ENCODE peak calls at places on chromosome 20, in seven cellular contexts. R is mesendoderm, U is IMR-90, C is mesenchymal stem cell, Q is neuronal stem cell, P is H1, J is H9. L is an unnamed sample.

GRCh38 chr20:4135385-4136077 is 120.2 kb upstream of the RNF24 start:
- DNase-seq in Q (no peak), J (peak; percentile 52), C (peak; percentile 100), U (peak; percentile 99), R (peak; percentile 97), P (peak; percentile 39), L (peak; percentile 84)

GRCh38 chr20:18056174-18057105 is 1.3 kb downstream of the OVOL2 start:
- DNase-seq in R (peak; percentile 53), C (peak; percentile 5), U (no peak), J (peak; percentile 52), P (no peak), Q (no peak), L (peak; percentile 46)

GRCh38 chr20:19885981-19886665 is 128.1 kb downstream of the RIN2 start:
- DNase-seq in Q (no peak), C (peak; percentile 84), U (peak; percentile 61), P (no peak), R (peak; percentile 56), J (peak; percentile 29), L (peak; percentile 51)

GRCh38 chr20:57677323-57677982 is 32.4 kb downstream of the PMEPA1 start:
- DNase-seq in Q (no peak), C (no peak), J (no peak), R (no peak), U (no peak), P (no peak), L (no peak)

GRCh38 chr20:41006936-41007871 is 21.4 kb upstream of the TOP1 start:
- DNase-seq in Q (no peak), P (no peak), C (peak; percentile 59), J (peak; percentile 39), U (no peak), R (peak; percentile 49), L (no peak)

GRCh38 chr20:45067087-45067486 is 33.8 kb downstream of the KCNS1 start:
- DNase-seq in C (no peak), Q (no peak), U (no peak), P (no peak), R (no peak), J (no peak), L (peak; percentile 75)

GRCh38 chr20:53611449-53611894 is 17.8 kb upstream of the ZNF217 start:
- DNase-seq in C (peak; percentile 98), R (peak; percentile 91), Q (no peak), P (no peak), U (peak; percentile 99), J (no peak), L (peak; percentile 73)

GRCh38 chr20:58661298-58662141 is 10.4 kb downstream of the STX16 start:
- DNase-seq in Q (no peak), P (no peak), J (no peak), R (no peak), U (no peak), C (no peak), L (no peak)

GRCh38 chr20:24892522-24892921 is 56.5 kb upstream of the CST7 start:
- DNase-seq in C (no peak), P (no peak), Q (no peak), J (no peak), R (no peak), U (no peak), L (no peak)

GRCh38 chr20:58586565-58587093 is 64.5 kb upstream of the STX16 start:
- DNase-seq in Q (no peak), C (no peak), J (no peak), U (no peak), R (no peak), P (no peak), L (no peak)

DNA sequence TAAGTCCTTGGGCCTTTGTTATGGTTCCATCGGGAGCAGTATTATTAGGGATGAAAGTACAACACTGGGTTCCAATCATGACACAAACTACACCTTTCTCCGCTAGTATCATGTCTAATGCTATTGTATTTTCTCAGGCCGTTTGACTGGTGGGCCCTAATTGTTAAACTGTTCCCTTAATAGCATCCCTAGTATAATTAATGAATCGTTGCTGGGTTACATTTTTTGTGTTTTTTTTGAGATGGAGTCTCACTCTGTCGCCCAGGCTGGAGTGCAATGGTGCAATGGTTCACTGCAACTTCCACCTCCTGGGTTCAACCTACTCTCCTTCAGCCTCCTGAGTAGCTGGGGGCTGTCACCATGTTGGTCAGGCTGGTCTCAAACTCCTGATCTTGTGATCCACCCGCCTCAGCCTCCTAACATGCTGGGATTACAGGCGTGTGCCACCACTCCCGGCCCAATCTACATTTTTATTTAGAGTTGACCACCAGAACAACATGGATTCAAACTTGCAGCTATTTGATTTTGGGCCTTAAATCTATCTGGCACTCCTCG is 4.1 kb upstream of the ZNFX1 start:
- DNase-seq in P (no peak), U (no peak), R (peak; percentile 22), C (no peak), Q (no peak), J (no peak), L (no peak)
- H3K23ac ChIP-seq in P (no peak overlapping the region), U (no peak overlapping the region), R (no peak overlapping the region), C (no peak overlapping the region), Q (no peak overlapping the region), J (no peak overlapping the region), L (no peak overlapping the region)

GRCh38 chr20:12808006-12808567 is 200.7 kb upstream of the SPTLC3 start:
- DNase-seq in C (no peak), J (no peak), U (no peak), R (no peak), Q (no peak), P (no peak), L (no peak)
- H3K23ac ChIP-seq in C (no peak overlapping the region), J (no peak overlapping the region), U (no peak overlapping the region), R (no peak overlapping the region), Q (no peak overlapping the region), P (no peak overlapping the region), L (no peak overlapping the region)

GRCh38 chr20:55528482-55528881 is 476.8 kb downstream of the CBLN4 start:
- DNase-seq in J (no peak), P (no peak), U (no peak), R (no peak), C (no peak), Q (no peak), L (no peak)
- H3K23ac ChIP-seq in J (no peak overlapping the region), P (no peak overlapping the region), U (no peak overlapping the region), R (no peak overlapping the region), C (no peak overlapping the region), Q (no peak overlapping the region), L (no peak overlapping the region)

GRCh38 chr20:31831211-31831610 is 12.1 kb downstream of the MYLK2 start:
- DNase-seq in Q (no peak), U (no peak), J (no peak), R (no peak), C (no peak), P (no peak), L (no peak)
- H3K23ac ChIP-seq in Q (peak overlapping the region; percentile 94), U (no peak overlapping the region), J (no peak overlapping the region), R (no peak overlapping the region), C (no peak overlapping the region), P (no peak overlapping the region), L (no peak overlapping the region)

GRCh38 chr20:11516448-11516847 is 401.2 kb upstream of the BTBD3 start:
- DNase-seq in P (no peak), C (no peak), U (no peak), Q (no peak), R (no peak), J (no peak), L (no peak)
- H3K23ac ChIP-seq in P (no peak overlapping the region), C (no peak overlapping the region), U (no peak overlapping the region), Q (no peak overlapping the region), R (no peak overlapping the region), J (no peak overlapping the region), L (no peak overlapping the region)

GRCh38 chr20:33645072-33645358 is 17.1 kb upstream of the C20orf144 start:
- DNase-seq in Q (no peak), U (no peak), C (no peak), R (no peak), P (no peak), J (no peak), L (no peak)

GRCh38 chr20:33636776-33637175 is 25.4 kb upstream of the C20orf144 start:
- DNase-seq in C (no peak), U (no peak), R (no peak), J (peak; percentile 8), Q (no peak), P (no peak), L (no peak)

GRCh38 chr20:33644313-33645071 is 17.6 kb upstream of the C20orf144 start:
- DNase-seq in U (no peak), P (no peak), R (no peak), C (no peak), J (no peak), Q (no peak), L (no peak)

GRCh38 chr20:33635341-33635740 is 26.8 kb upstream of the C20orf144 start:
- DNase-seq in P (no peak), J (peak; percentile 1), R (no peak), Q (no peak), U (no peak), C (no peak), L (no peak)

DNA sequence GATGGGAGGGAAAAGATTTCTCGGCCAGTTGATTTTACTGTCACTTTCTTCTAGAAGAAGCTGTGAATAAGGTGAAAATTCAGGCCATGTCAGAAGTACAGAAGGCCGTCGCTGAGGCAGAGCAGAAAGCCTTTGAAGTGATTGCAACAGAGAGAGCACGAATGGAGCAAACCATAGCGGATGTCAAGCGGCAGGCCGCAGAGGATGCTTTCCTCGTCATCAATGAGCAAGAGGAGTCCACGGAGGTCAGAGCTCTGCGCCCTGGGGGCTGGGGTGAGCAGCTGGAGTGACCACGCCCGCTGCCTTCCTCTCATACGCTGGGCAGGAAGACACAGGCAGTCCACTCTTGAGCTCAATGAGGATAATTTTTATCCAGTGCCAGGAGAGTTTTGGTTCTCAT is 21.8 kb upstream of the C20orf144 start:
- DNase-seq in Q (no peak), U (no peak), R (no peak), C (no peak), P (no peak), J (no peak), L (no peak)
- H3K23ac ChIP-seq in Q (no peak overlapping the region), U (no peak overlapping the region), R (no peak overlapping the region), C (no peak overlapping the region), P (no peak overlapping the region), J (no peak overlapping the region), L (no peak overlapping the region)

DNA sequence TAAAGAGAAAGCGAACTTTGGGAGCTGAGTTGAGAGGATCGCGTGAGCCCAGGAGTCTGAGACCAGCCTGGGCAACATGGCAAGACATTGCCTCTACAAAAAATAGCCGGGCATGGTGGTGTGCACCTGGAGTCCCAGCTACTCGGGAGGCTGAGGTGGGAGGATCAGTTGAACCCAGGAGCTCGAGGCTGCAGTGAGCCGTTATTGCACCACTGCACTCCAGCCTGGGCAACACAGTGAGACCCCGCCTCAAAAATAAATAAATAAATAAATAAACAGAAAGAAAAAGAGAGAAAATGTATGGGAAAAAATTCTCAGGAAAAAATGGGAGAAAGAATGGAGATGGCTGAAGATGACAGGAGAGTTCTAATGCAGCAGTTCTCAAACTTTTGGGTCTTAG is 2.5 kb downstream of the C20orf202 start:
- DNase-seq in J (no peak), Q (no peak), P (no peak), U (no peak), C (no peak), R (no peak), L (no peak)
- H3K23ac ChIP-seq in J (no peak overlapping the region), Q (no peak overlapping the region), P (no peak overlapping the region), U (no peak overlapping the region), C (no peak overlapping the region), R (no peak overlapping the region), L (no peak overlapping the region)

L was measured in trophoblast cell.